ENCODE peak calls at places on chromosomes 6 and 20, in ten cellular contexts. L, G, P, C, D, N, B, Z, H and U are unnamed samples.

GRCh38 chr6:7410801-7411200 is 21.2 kb downstream of the RIOK1 start:
- DNase-seq in L (no peak), G (no peak), P (no peak), C (no peak), D (no peak), N (no peak), B (no peak), Z (no peak), H (no peak), U (no peak)

GRCh38 chr6:43870660-43871061 is 100.7 kb downstream of the VEGFA start:
- DNase-seq in L (peak; percentile 51), G (no peak), P (no peak), C (no peak), D (no peak), N (peak; percentile 22), B (no peak), Z (peak; percentile 81), H (no peak), U (no peak)

GRCh38 chr6:13391537-13391936 is 63.2 kb upstream of the TBC1D7 start:
- DNase-seq in L (no peak), G (no peak), P (no peak), C (no peak), D (no peak), N (no peak), B (no peak), Z (no peak), H (no peak), U (no peak)

GRCh38 chr6:14197118-14197517 is 79.5 kb downstream of the CD83 start:
- DNase-seq in L (peak; percentile 14), G (no peak), P (no peak), C (no peak), D (no peak), N (no peak), B (no peak), Z (no peak), H (no peak), U (no peak)

GRCh38 chr6:156583083-156583482 is 194.1 kb upstream of the ARID1B start:
- DNase-seq in L (no peak), G (no peak), P (no peak), C (no peak), D (no peak), N (no peak), B (no peak), Z (no peak), H (no peak), U (no peak)

GRCh38 chr20:45965169-45966002 is 6.6 kb downstream of the ZNF335 start:
- DNase-seq in L (no peak), G (no peak), P (no peak), C (peak; percentile 41), D (no peak), N (no peak), B (no peak), Z (no peak), H (no peak), U (no peak)

GRCh38 chr6:133553652-133554051 is 312.5 kb downstream of the EYA4 start:
- DNase-seq in L (peak; percentile 89), G (peak; percentile 76), P (peak; percentile 66), C (peak; percentile 72), D (peak; percentile 66), N (peak; percentile 81), B (peak; percentile 70), Z (peak; percentile 58), H (peak; percentile 32), U (peak; percentile 63)

GRCh38 chr6:159959976-159960384 is 8.9 kb upstream of the IGF2R start:
- DNase-seq in L (peak; percentile 46), G (no peak), P (no peak), C (no peak), D (no peak), N (peak; percentile 73), B (no peak), Z (no peak), H (no peak), U (peak; percentile 49)

GRCh38 chr6:53373638-53374037 is 24.9 kb upstream of the ELOVL5 start:
- DNase-seq in L (no peak), G (no peak), P (no peak), C (no peak), D (no peak), N (no peak), B (no peak), Z (peak; percentile 52), H (no peak), U (no peak)

GRCh38 chr20:51428451-51429143 is 113.9 kb downstream of the NFATC2 start:
- DNase-seq in L (peak; percentile 84), G (peak; percentile 83), P (peak; percentile 81), C (peak; percentile 67), D (peak; percentile 32), N (peak; percentile 72), B (no peak), Z (peak; percentile 77), H (no peak), U (peak; percentile 52)

GRCh38 chr6:116624036-116624805 is 7.9 kb downstream of the RSPH4A start:
- DNase-seq in L (no peak), G (no peak), P (no peak), C (no peak), D (no peak), N (no peak), B (peak; percentile 18), Z (no peak), H (no peak), U (peak; percentile 28)

GRCh38 chr6:37830225-37830624 is 10.7 kb downstream of the ZFAND3 start:
- DNase-seq in L (no peak), G (no peak), P (no peak), C (no peak), D (no peak), N (no peak), B (no peak), Z (no peak), H (no peak), U (no peak)

GRCh38 chr6:149212202-149212601 is 105.3 kb upstream of the TAB2 start:
- DNase-seq in L (no peak), G (no peak), P (peak; percentile 53), C (no peak), D (no peak), N (no peak), B (no peak), Z (peak; percentile 81), H (no peak), U (peak; percentile 31)

GRCh38 chr20:14069796-14070195 is 74.5 kb downstream of the MACROD2 start:
- DNase-seq in L (peak; percentile 7), G (no peak), P (no peak), C (no peak), D (no peak), N (peak; percentile 87), B (peak; percentile 15), Z (peak; percentile 24), H (no peak), U (peak; percentile 5)